ENCODE peak calls at places on chromosomes 12 and 14, in four cellular contexts. One of them, this sample, is unnamed.

GRCh38 chr14:72708708-72709475 is 185.0 kb downstream of the DPF3 start:
- DNase-seq in neural progenitor cell: peak; percentile 75
- DNase-seq in astrocyte of the spinal cord: no peak
- DNase-seq in cardiac muscle cell: no peak
- DNase-seq in this sample: peak; percentile 44

GRCh38 chr12:100753837-100754236 is 40.7 kb upstream of the ANO4 start:
- DNase-seq in neural progenitor cell: no peak
- DNase-seq in astrocyte of the spinal cord: peak; percentile 38
- DNase-seq in cardiac muscle cell: no peak
- DNase-seq in this sample: peak; percentile 97

GRCh38 chr12:111313833-111314259 is 55.0 kb downstream of the PHETA1 start:
- DNase-seq in neural progenitor cell: peak; percentile 87
- DNase-seq in astrocyte of the spinal cord: peak; percentile 52
- DNase-seq in cardiac muscle cell: peak; percentile 81
- DNase-seq in this sample: peak; percentile 68

GRCh38 chr14:106877527-106877926 is 1351.1 kb downstream of the TMEM121 start:
- DNase-seq in neural progenitor cell: no peak
- DNase-seq in astrocyte of the spinal cord: no peak
- DNase-seq in cardiac muscle cell: no peak
- DNase-seq in this sample: no peak

GRCh38 chr14:31122098-31122611 is 85.4 kb downstream of the HECTD1 start:
- DNase-seq in neural progenitor cell: no peak
- DNase-seq in astrocyte of the spinal cord: peak; percentile 9
- DNase-seq in cardiac muscle cell: peak; percentile 15
- DNase-seq in this sample: peak; percentile 53

GRCh38 chr14:21244546-21244945 is 24.7 kb downstream of the HNRNPC start:
- DNase-seq in neural progenitor cell: no peak
- DNase-seq in astrocyte of the spinal cord: no peak
- DNase-seq in cardiac muscle cell: peak; percentile 43
- DNase-seq in this sample: peak; percentile 82

GRCh38 chr12:92170050-92170449 is 24.4 kb upstream of the BTG1 start:
- DNase-seq in neural progenitor cell: no peak
- DNase-seq in astrocyte of the spinal cord: no peak
- DNase-seq in cardiac muscle cell: no peak
- DNase-seq in this sample: no peak

GRCh38 chr14:72892879-72893635 is 844 bp downstream of the DPF3 start:
- DNase-seq in neural progenitor cell: peak; percentile 63
- DNase-seq in astrocyte of the spinal cord: peak; percentile 25
- DNase-seq in cardiac muscle cell: peak; percentile 11
- DNase-seq in this sample: peak; percentile 38

GRCh38 chr12:108515916-108516315 is 839 bp downstream of the FICD start:
- DNase-seq in neural progenitor cell: no peak
- DNase-seq in astrocyte of the spinal cord: no peak
- DNase-seq in cardiac muscle cell: peak; percentile 6
- DNase-seq in this sample: no peak

GRCh38 chr12:77835982-77836381 is 5.3 kb downstream of the NAV3 start:
- DNase-seq in neural progenitor cell: no peak
- DNase-seq in astrocyte of the spinal cord: no peak
- DNase-seq in cardiac muscle cell: peak; percentile 65
- DNase-seq in this sample: no peak

GRCh38 chr12:51011960-51012359 is 14.2 kb downstream of the SLC11A2 start:
- DNase-seq in neural progenitor cell: peak; percentile 82
- DNase-seq in astrocyte of the spinal cord: no peak
- DNase-seq in cardiac muscle cell: no peak
- DNase-seq in this sample: peak; percentile 43

GRCh38 chr12:113170926-113171325 is 14.4 kb downstream of the DDX54 start:
- DNase-seq in neural progenitor cell: no peak
- DNase-seq in astrocyte of the spinal cord: no peak
- DNase-seq in cardiac muscle cell: no peak
- DNase-seq in this sample: no peak

GRCh38 chr12:129064201-129064881 is 211.1 kb downstream of the GLT1D1 start:
- DNase-seq in neural progenitor cell: peak; percentile 21
- DNase-seq in astrocyte of the spinal cord: no peak
- DNase-seq in cardiac muscle cell: no peak
- DNase-seq in this sample: no peak

GRCh38 chr14:78259831-78260230 is 89.7 kb downstream of the NRXN3 start:
- DNase-seq in neural progenitor cell: no peak
- DNase-seq in astrocyte of the spinal cord: no peak
- DNase-seq in cardiac muscle cell: no peak
- DNase-seq in this sample: no peak

GRCh38 chr12:32483499-32483898 is 84.1 kb downstream of the FGD4 start:
- DNase-seq in neural progenitor cell: no peak
- DNase-seq in astrocyte of the spinal cord: no peak
- DNase-seq in cardiac muscle cell: no peak
- DNase-seq in this sample: no peak

GRCh38 chr12:109951751-109952150 is 44.4 kb downstream of the GIT2 start:
- DNase-seq in neural progenitor cell: no peak
- DNase-seq in astrocyte of the spinal cord: peak; percentile 90
- DNase-seq in cardiac muscle cell: peak; percentile 76
- DNase-seq in this sample: peak; percentile 73

GRCh38 chr12:40691913-40692616 is at the start of gene CNTN1:
- DNase-seq in neural progenitor cell: peak; percentile 95
- DNase-seq in astrocyte of the spinal cord: peak; percentile 54
- DNase-seq in cardiac muscle cell: peak; percentile 27
- DNase-seq in this sample: peak; percentile 84

GRCh38 chr12:116838395-116838794 is 42.8 kb downstream of the HRK start:
- DNase-seq in neural progenitor cell: no peak
- DNase-seq in astrocyte of the spinal cord: no peak
- DNase-seq in cardiac muscle cell: no peak
- DNase-seq in this sample: no peak

GRCh38 chr12:4106617-4107016 is 166.9 kb upstream of the CCND2 start:
- DNase-seq in neural progenitor cell: no peak
- DNase-seq in astrocyte of the spinal cord: no peak
- DNase-seq in cardiac muscle cell: no peak
- DNase-seq in this sample: no peak

GRCh38 chr14:78754059-78754458 is 583.9 kb downstream of the NRXN3 start:
- DNase-seq in neural progenitor cell: no peak
- DNase-seq in astrocyte of the spinal cord: no peak
- DNase-seq in cardiac muscle cell: no peak
- DNase-seq in this sample: no peak

GRCh38 chr12:95173392-95174251 is 43.6 kb downstream of the FGD6 start:
- DNase-seq in neural progenitor cell: no peak
- DNase-seq in astrocyte of the spinal cord: peak; percentile 83
- DNase-seq in cardiac muscle cell: peak; percentile 92
- DNase-seq in this sample: peak; percentile 96

GRCh38 chr14:69749956-69750355 is 17.0 kb upstream of the SRSF5 start:
- DNase-seq in neural progenitor cell: no peak
- DNase-seq in astrocyte of the spinal cord: no peak
- DNase-seq in cardiac muscle cell: no peak
- DNase-seq in this sample: no peak

GRCh38 chr14:54758041-54758440 is 144.6 kb downstream of the GCH1 start:
- DNase-seq in neural progenitor cell: no peak
- DNase-seq in astrocyte of the spinal cord: no peak
- DNase-seq in cardiac muscle cell: no peak
- DNase-seq in this sample: no peak

GRCh38 chr14:24430682-24431568 is 1.2 kb downstream of the KHNYN start:
- DNase-seq in neural progenitor cell: peak; percentile 10
- DNase-seq in astrocyte of the spinal cord: peak; percentile 40
- DNase-seq in cardiac muscle cell: peak; percentile 61
- DNase-seq in this sample: peak; percentile 40

GRCh38 chr14:50822501-50823042 is 8.4 kb downstream of the NIN start:
- DNase-seq in neural progenitor cell: no peak
- DNase-seq in astrocyte of the spinal cord: no peak
- DNase-seq in cardiac muscle cell: no peak
- DNase-seq in this sample: no peak
- H3K4me3 ChIP-seq in neural progenitor cell: no peak overlapping the region
- H3K4me3 ChIP-seq in astrocyte of the spinal cord: no peak overlapping the region
- H3K4me3 ChIP-seq in cardiac muscle cell: no peak overlapping the region
- H3K4me3 ChIP-seq in this sample: no peak overlapping the region

DNA sequence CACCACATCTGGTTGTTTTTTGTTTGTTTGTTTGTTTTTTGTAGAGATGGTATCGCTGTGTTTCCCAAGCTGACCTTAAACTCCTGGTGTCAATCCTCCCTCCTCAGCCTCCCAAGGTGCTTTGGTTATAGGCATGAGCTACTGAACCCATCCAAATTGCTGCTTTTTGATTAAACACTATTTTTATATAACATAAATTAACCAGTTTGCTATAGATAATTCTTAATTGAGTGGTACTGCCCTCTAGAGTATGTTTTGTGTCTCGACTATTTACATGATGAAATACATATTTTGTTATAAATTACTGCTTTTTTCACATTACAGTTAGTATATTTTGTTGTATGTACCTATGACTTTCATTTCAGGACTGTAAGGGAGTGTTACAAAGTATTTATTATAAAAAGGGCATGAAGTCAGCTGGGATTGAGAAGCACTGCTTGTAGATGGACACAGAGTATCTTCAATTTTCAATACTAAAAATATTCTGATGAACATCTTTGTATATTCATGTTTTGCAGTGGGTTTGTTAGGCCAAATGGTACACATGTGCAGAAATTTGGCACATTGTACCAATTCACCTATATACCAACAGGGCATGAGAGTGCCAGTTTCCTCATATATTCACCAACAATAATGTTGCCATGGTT is 14.9 kb upstream of the SCAF11 start:
- DNase-seq in neural progenitor cell: no peak
- DNase-seq in astrocyte of the spinal cord: no peak
- DNase-seq in cardiac muscle cell: peak; percentile 42
- DNase-seq in this sample: peak; percentile 19
- TF ChIP-seq CTCF in neural progenitor cell: peak; percentile 13
- TF ChIP-seq CTCF in astrocyte of the spinal cord: no peak
- TF ChIP-seq CTCF in cardiac muscle cell: peak; percentile 49
- TF ChIP-seq CTCF in this sample: peak; percentile 15

GRCh38 chr12:75481774-75482173 is 1.2 kb downstream of the GLIPR1 start:
- DNase-seq in neural progenitor cell: no peak
- DNase-seq in astrocyte of the spinal cord: peak; percentile 74
- DNase-seq in cardiac muscle cell: peak; percentile 88
- DNase-seq in this sample: peak; percentile 65

GRCh38 chr12:75480469-75480949 is at the start of gene GLIPR1:
- DNase-seq in neural progenitor cell: peak; percentile 4
- DNase-seq in astrocyte of the spinal cord: peak; percentile 99
- DNase-seq in cardiac muscle cell: peak; percentile 98
- DNase-seq in this sample: peak; percentile 92

GRCh38 chr12:75482636-75483035 is 2.1 kb downstream of the GLIPR1 start:
- DNase-seq in neural progenitor cell: no peak
- DNase-seq in astrocyte of the spinal cord: no peak
- DNase-seq in cardiac muscle cell: peak; percentile 26
- DNase-seq in this sample: no peak

GRCh38 chr12:75481013-75481705 is 604 bp downstream of the GLIPR1 start:
- DNase-seq in neural progenitor cell: no peak
- DNase-seq in astrocyte of the spinal cord: peak; percentile 48
- DNase-seq in cardiac muscle cell: peak; percentile 59
- DNase-seq in this sample: no peak

GRCh38 chr12:75483411-75483810 is 2.9 kb downstream of the GLIPR1 start:
- DNase-seq in neural progenitor cell: no peak
- DNase-seq in astrocyte of the spinal cord: no peak
- DNase-seq in cardiac muscle cell: peak; percentile 21
- DNase-seq in this sample: no peak
- H3K4me3 ChIP-seq in neural progenitor cell: no peak overlapping the region
- H3K4me3 ChIP-seq in astrocyte of the spinal cord: peak overlapping the region; percentile 78
- H3K4me3 ChIP-seq in cardiac muscle cell: no peak overlapping the region
- H3K4me3 ChIP-seq in this sample: no peak overlapping the region

GRCh38 chr12:49552014-49552413 is 13.2 kb downstream of the KCNH3 start:
- DNase-seq in neural progenitor cell: no peak
- DNase-seq in astrocyte of the spinal cord: no peak
- DNase-seq in cardiac muscle cell: peak; percentile 46
- DNase-seq in this sample: peak; percentile 73

GRCh38 chr12:49552425-49552824 is 13.6 kb downstream of the KCNH3 start:
- DNase-seq in neural progenitor cell: no peak
- DNase-seq in astrocyte of the spinal cord: no peak
- DNase-seq in cardiac muscle cell: no peak
- DNase-seq in this sample: no peak

GRCh38 chr12:49554266-49554665 is 13.7 kb downstream of the MCRS1 start:
- DNase-seq in neural progenitor cell: no peak
- DNase-seq in astrocyte of the spinal cord: no peak
- DNase-seq in cardiac muscle cell: no peak
- DNase-seq in this sample: no peak

GRCh38 chr12:49552899-49553298 is 14.1 kb downstream of the KCNH3 start:
- DNase-seq in neural progenitor cell: no peak
- DNase-seq in astrocyte of the spinal cord: no peak
- DNase-seq in cardiac muscle cell: no peak
- DNase-seq in this sample: no peak

DNA sequence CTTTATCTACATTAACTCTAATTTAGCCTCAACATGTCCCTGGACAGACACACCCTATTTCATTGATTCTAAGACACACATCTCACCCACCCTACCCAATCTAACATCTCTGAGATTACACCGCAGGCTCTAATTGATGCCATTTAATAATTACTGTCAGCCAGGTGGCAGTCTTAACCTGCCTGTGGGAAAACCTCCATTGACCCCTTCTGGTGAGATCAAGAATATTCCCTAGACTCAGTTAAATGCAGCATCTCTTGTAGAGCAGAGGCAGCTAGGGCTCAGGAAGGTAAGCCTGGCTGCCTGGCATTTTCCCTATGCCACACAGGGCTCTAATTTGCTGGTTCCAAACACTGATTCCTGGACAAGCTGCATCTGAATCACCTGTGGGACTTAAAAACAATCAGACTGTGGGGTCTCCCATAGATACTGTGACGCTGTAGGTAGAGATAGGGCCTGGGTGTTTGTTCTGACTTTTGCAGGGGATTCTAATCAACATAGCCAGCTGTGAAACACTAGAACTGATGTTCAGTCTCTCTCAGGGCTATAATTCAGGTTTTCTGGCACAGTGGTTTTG is 14.3 kb downstream of the MCRS1 start:
- DNase-seq in neural progenitor cell: peak; percentile 64
- DNase-seq in astrocyte of the spinal cord: peak; percentile 17
- DNase-seq in cardiac muscle cell: no peak
- DNase-seq in this sample: peak; percentile 70
- TF ChIP-seq CTCF in neural progenitor cell: peak; percentile 62
- TF ChIP-seq CTCF in astrocyte of the spinal cord: no peak
- TF ChIP-seq CTCF in cardiac muscle cell: peak; percentile 31
- TF ChIP-seq CTCF in this sample: peak; percentile 82

DNA sequence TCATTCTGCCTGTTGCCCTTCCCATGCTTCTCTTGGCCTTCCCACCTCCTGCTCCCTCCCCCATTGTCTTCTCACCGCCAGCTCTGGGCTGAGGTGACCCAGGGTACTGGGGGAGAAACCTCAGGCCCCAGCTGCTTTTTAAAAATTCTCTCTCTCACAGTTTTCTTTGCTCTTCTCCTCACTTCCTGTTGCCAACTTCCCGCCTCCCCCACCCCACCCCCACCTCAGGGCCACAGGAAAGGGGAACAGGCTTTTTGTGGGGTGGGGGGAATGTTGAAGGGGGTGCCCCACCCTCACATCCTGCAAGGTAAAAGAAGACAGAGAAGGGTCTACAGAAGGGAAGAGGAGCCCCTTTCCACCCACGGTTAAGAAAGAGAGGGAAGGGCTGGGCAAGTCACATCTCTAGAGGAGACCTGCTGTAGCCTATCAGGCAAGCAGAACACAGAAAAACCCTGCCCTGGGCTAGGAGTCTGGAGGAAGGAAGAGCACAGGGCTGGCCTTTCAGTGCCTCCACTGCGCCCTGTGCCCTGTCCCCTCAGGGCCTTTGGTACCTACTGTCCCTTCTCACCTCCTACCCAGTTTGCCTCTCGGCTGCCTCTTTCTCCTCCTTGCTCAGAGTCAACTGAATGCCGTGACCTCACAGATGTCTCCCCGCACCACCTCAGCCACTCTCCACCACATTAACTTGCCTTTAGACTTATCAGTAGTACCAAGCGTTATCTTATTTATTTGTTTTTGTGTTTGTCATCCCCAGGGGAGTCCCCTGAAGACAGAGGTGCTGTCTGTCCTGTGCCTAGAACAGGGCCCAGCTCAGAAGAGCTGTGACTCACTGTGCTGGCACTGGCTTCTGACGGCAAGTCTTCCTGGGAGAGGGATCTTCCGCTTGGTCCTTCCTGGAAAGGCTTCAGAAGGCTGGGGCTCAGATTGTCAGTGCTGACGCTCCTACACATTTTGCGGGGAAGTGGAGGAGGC is 1.7 kb downstream of the ARHGAP9 start:
- DNase-seq in neural progenitor cell: no peak
- DNase-seq in astrocyte of the spinal cord: no peak
- DNase-seq in cardiac muscle cell: peak; percentile 83
- DNase-seq in this sample: peak; percentile 58
- H3K4me3 ChIP-seq in neural progenitor cell: no peak overlapping the region
- H3K4me3 ChIP-seq in astrocyte of the spinal cord: no peak overlapping the region
- H3K4me3 ChIP-seq in cardiac muscle cell: no peak overlapping the region
- H3K4me3 ChIP-seq in this sample: no peak overlapping the region